ENCODE peak calls at places on chromosomes 16 and 17, in five cellular contexts. One of them, this sample, is unnamed.

GRCh38 chr16:27640277-27640600 is 90.3 kb downstream of the KATNIP start:
- ATAC-seq in pancreas: peak; percentile 22
- ATAC-seq in psoas muscle: no peak
- ATAC-seq in left lung: no peak
- ATAC-seq in right lobe of liver: no peak
- ATAC-seq in this sample: peak; percentile 89

GRCh38 chr17:77458202-77459017 is 317.6 kb downstream of the SEC14L1 start:
- ATAC-seq in pancreas: no peak
- ATAC-seq in psoas muscle: no peak
- ATAC-seq in right lobe of liver: no peak
- ATAC-seq in left lung: no peak
- ATAC-seq in this sample: no peak

GRCh38 chr17:57902117-57902799 is 52.4 kb upstream of the MRPS23 start:
- ATAC-seq in left lung: no peak
- ATAC-seq in right lobe of liver: no peak
- ATAC-seq in psoas muscle: no peak
- ATAC-seq in pancreas: no peak
- ATAC-seq in this sample: no peak

GRCh38 chr16:67922740-67923139 is 8.9 kb downstream of the CTRL start:
- ATAC-seq in pancreas: no peak
- ATAC-seq in psoas muscle: no peak
- ATAC-seq in right lobe of liver: no peak
- ATAC-seq in left lung: no peak
- ATAC-seq in this sample: peak; percentile 53

GRCh38 chr16:50002190-50002589 is 22.8 kb upstream of the CNEP1R1 start:
- ATAC-seq in pancreas: no peak
- ATAC-seq in right lobe of liver: no peak
- ATAC-seq in left lung: no peak
- ATAC-seq in psoas muscle: no peak
- ATAC-seq in this sample: peak; percentile 68

GRCh38 chr16:797120-797420 is 3.5 kb downstream of the GNG13 start:
- ATAC-seq in pancreas: no peak
- ATAC-seq in psoas muscle: no peak
- ATAC-seq in left lung: no peak
- ATAC-seq in right lobe of liver: no peak
- ATAC-seq in this sample: peak; percentile 5

GRCh38 chr16:14070555-14070876 is 603 bp upstream of the MRTFB start:
- ATAC-seq in psoas muscle: no peak
- ATAC-seq in right lobe of liver: no peak
- ATAC-seq in left lung: peak; percentile 9
- ATAC-seq in pancreas: peak; percentile 9
- ATAC-seq in this sample: no peak

GRCh38 chr16:84663433-84664101 is 15.3 kb downstream of the KLHL36 start:
- ATAC-seq in right lobe of liver: no peak
- ATAC-seq in left lung: no peak
- ATAC-seq in pancreas: no peak
- ATAC-seq in psoas muscle: no peak
- ATAC-seq in this sample: no peak

GRCh38 chr17:74822329-74823175 is 37.1 kb downstream of the GRIN2C start:
- ATAC-seq in pancreas: peak; percentile 48
- ATAC-seq in psoas muscle: no peak
- ATAC-seq in left lung: no peak
- ATAC-seq in right lobe of liver: peak; percentile 39
- ATAC-seq in this sample: no peak

GRCh38 chr17:33520404-33521032 is 227.4 kb upstream of the ASIC2 start:
- ATAC-seq in left lung: peak; percentile 73
- ATAC-seq in right lobe of liver: peak; percentile 71
- ATAC-seq in psoas muscle: no peak
- ATAC-seq in pancreas: peak; percentile 44
- ATAC-seq in this sample: peak; percentile 51

GRCh38 chr17:83070800-83071341 is 8.5 kb upstream of the METRNL start:
- ATAC-seq in psoas muscle: no peak
- ATAC-seq in pancreas: no peak
- ATAC-seq in right lobe of liver: no peak
- ATAC-seq in left lung: no peak
- ATAC-seq in this sample: no peak

GRCh38 chr17:77109159-77110005 is 31.4 kb upstream of the SEC14L1 start:
- ATAC-seq in left lung: peak; percentile 20
- ATAC-seq in pancreas: no peak
- ATAC-seq in psoas muscle: no peak
- ATAC-seq in right lobe of liver: no peak
- ATAC-seq in this sample: no peak

GRCh38 chr17:46082293-46082692 is 83.2 kb downstream of the STH start:
- ATAC-seq in psoas muscle: no peak
- ATAC-seq in right lobe of liver: no peak
- ATAC-seq in left lung: no peak
- ATAC-seq in pancreas: no peak
- ATAC-seq in this sample: no peak

GRCh38 chr17:37702605-37703004 is 42.3 kb downstream of the HNF1B start:
- ATAC-seq in psoas muscle: no peak
- ATAC-seq in right lobe of liver: no peak
- ATAC-seq in pancreas: peak; percentile 32
- ATAC-seq in left lung: peak; percentile 72
- ATAC-seq in this sample: peak; percentile 66

This sample was measured in esophagus mucosa.